ENCODE peak calls at places on chromosomes 6 and 20, in eight cellular contexts. D, H, U, L, Y, S, Z and M are unnamed samples.

GRCh38 chr20:13009682-13010406 is 1.1 kb downstream of the SPTLC3 start:
- DNase-seq in D (peak), H (no peak), U (no peak), L (no peak), Y (peak), S (no peak), Z (peak), M (peak)

GRCh38 chr6:169165561-169166300 is 87.9 kb downstream of the THBS2 start:
- DNase-seq in D (no peak), H (no peak), U (no peak), L (no peak), Y (no peak), S (no peak), Z (no peak), M (no peak)

GRCh38 chr6:62150048-62150663 is 135.9 kb downstream of the KHDRBS2 start:
- DNase-seq in D (no peak), H (peak), U (peak), L (peak), Y (peak), S (no peak), Z (no peak), M (peak)

GRCh38 chr6:165770430-165771082 is 107.5 kb upstream of the PDE10A start:
- DNase-seq in D (no peak), H (no peak), U (no peak), L (no peak), Y (no peak), S (no peak), Z (no peak), M (no peak)

GRCh38 chr6:49479308-49480004 is 16.3 kb downstream of the CENPQ start:
- DNase-seq in D (no peak), H (no peak), U (no peak), L (no peak), Y (no peak), S (no peak), Z (no peak), M (no peak)

GRCh38 chr6:46263709-46264091 is 92.9 kb upstream of the ENPP5 start:
- DNase-seq in D (peak), H (no peak), U (no peak), L (no peak), Y (no peak), S (no peak), Z (no peak), M (no peak)

GRCh38 chr6:5672581-5673011 is 334.1 kb downstream of the NRN1 start:
- DNase-seq in D (no peak), H (peak), U (peak), L (no peak), Y (no peak), S (no peak), Z (no peak), M (no peak)

GRCh38 chr20:17609978-17610377 is 40.1 kb downstream of the DSTN start:
- DNase-seq in D (no peak), H (no peak), U (no peak), L (no peak), Y (no peak), S (peak), Z (no peak), M (no peak)

GRCh38 chr20:53559816-53560215 is 33.8 kb downstream of the ZNF217 start:
- DNase-seq in D (no peak), H (no peak), U (no peak), L (no peak), Y (no peak), S (no peak), Z (no peak), M (no peak)

GRCh38 chr6:132612449-132613116 is 11.5 kb downstream of the TAAR2 start:
- DNase-seq in D (no peak), H (no peak), U (no peak), L (no peak), Y (peak), S (no peak), Z (no peak), M (no peak)

GRCh38 chr6:6560909-6561308 is 27.6 kb upstream of the LY86 start:
- DNase-seq in D (no peak), H (no peak), U (no peak), L (peak), Y (no peak), S (no peak), Z (no peak), M (peak)

GRCh38 chr20:17646209-17646717 is 35.8 kb downstream of the RRBP1 start:
- DNase-seq in D (no peak), H (no peak), U (no peak), L (no peak), Y (peak), S (no peak), Z (no peak), M (no peak)

GRCh38 chr6:159522877-159523547 is 170.0 kb downstream of the SOD2 start:
- DNase-seq in D (no peak), H (no peak), U (no peak), L (no peak), Y (no peak), S (no peak), Z (no peak), M (no peak)

GRCh38 chr6:144159727-144160126 is 9.4 kb downstream of the STX11 start:
- DNase-seq in D (no peak), H (no peak), U (no peak), L (no peak), Y (no peak), S (no peak), Z (no peak), M (no peak)

GRCh38 chr6:121668259-121668658 is 232.8 kb downstream of the GJA1 start:
- DNase-seq in D (no peak), H (no peak), U (no peak), L (no peak), Y (no peak), S (no peak), Z (no peak), M (no peak)

GRCh38 chr6:100467144-100468012 is 2.7 kb upstream of the SIM1 start:
- DNase-seq in D (no peak), H (no peak), U (no peak), L (no peak), Y (no peak), S (peak), Z (no peak), M (no peak)

GRCh38 chr6:108744996-108745395 is 103.2 kb upstream of the ARMC2 start:
- DNase-seq in D (no peak), H (no peak), U (no peak), L (no peak), Y (no peak), S (no peak), Z (no peak), M (no peak)

GRCh38 chr6:136060052-136060451 is 190.1 kb downstream of the MTFR2 start:
- DNase-seq in D (no peak), H (no peak), U (no peak), L (no peak), Y (no peak), S (no peak), Z (no peak), M (no peak)

GRCh38 chr6:125274935-125275334 is 26.8 kb downstream of the HDDC2 start:
- DNase-seq in D (no peak), H (no peak), U (no peak), L (no peak), Y (no peak), S (no peak), Z (no peak), M (no peak)

GRCh38 chr6:142916881-142917280 is 28.1 kb downstream of the HIVEP2 start:
- DNase-seq in D (no peak), H (no peak), U (no peak), L (no peak), Y (no peak), S (no peak), Z (no peak), M (no peak)

GRCh38 chr20:61976275-61976649 is 89.4 kb downstream of the TAF4 start:
- DNase-seq in D (no peak), H (no peak), U (no peak), L (no peak), Y (no peak), S (no peak), Z (no peak), M (no peak)

GRCh38 chr6:82257088-82257774 is 9.7 kb upstream of the IBTK start:
- DNase-seq in D (no peak), H (no peak), U (no peak), L (no peak), Y (no peak), S (no peak), Z (no peak), M (no peak)
- TF ChIP-seq CTCF in D (no peak), H (peak), U (peak), L (no peak), Y (no peak), S (no peak), Z (no peak), M (no peak)

DNA sequence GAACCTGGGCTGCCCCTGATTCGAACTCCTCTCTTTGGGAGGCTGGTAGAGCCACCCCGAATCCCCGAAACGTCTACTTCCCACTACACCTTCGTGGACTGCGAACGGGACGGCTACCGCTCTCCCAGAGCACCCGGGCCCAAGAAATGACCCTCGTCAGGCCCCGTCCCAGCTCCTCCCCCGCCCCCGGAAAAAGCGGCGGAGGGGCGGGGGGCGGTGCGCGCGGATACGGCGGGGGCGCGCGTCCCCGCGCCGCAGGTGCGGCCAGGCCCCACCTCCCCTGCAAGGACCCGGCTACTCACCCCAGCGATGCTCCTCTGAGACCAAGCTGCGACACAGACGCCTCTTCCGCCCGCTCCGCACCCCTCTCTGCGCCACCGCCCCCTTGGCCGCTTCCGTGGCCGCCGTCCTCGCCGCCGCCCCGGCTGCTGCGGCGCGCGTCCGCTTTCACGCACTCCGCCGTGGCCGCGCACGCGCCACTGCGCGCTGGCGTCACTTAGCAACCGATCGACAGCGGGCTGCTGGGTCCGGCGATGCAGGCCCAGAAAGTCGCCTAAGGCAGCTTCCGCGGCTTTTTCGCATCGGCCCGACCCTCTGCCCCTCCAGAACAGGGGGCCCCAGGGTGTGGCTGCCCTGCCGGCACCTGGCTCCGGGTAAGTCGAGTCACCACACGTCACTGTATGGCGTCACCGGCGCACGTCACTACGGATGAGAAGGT is at the start of gene BTBD9:
- DNase-seq in D (peak), H (peak), U (peak), L (peak), Y (peak), S (peak), Z (peak), M (peak)
- TF ChIP-seq POLR2A in D (peak), H (peak), U (no peak), L (peak), Y (peak), S (no peak), Z (peak), M (no peak)

DNA sequence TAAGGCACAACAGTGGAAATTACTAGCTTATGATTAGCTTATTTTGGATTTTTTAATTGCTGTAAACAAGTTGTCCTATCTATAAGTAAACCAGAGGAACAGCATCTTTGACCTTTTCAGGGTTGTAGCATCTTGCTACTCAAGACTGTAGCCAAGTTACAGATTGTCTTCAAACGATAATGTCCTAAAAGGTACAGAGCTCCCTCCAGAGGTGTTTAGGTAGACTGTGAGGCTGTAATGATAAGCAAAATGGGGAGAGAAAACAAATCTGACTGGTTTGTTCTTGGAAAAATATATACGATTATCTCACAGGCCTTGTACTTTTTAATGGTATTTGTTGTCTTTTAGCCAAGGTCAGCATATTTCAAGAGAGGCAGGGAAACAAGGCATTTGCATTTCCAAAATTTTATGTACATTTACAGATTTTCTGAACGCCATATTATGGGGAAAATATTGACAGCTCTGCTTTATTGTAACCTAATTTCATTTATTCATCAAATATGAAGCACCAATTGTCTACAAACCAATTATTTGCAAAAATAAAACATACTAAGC is 273.4 kb downstream of the MEI4 start:
- DNase-seq in D (peak), H (no peak), U (no peak), L (peak), Y (peak), S (no peak), Z (no peak), M (peak)
- TF ChIP-seq MAX in D (no peak), H (no peak), U (no peak), L (no peak), Y (no peak), S (no peak), Z (no peak), M (no peak)

GRCh38 chr20:3412600-3413392 is 5.3 kb upstream of the DNAAF9 start:
- DNase-seq in D (no peak), H (no peak), U (no peak), L (no peak), Y (no peak), S (no peak), Z (no peak), M (no peak)

GRCh38 chr20:3414122-3414521 is 6.7 kb upstream of the DNAAF9 start:
- DNase-seq in D (no peak), H (no peak), U (no peak), L (no peak), Y (no peak), S (no peak), Z (no peak), M (no peak)

GRCh38 chr20:3409417-3409816 is 1.9 kb upstream of the DNAAF9 start:
- DNase-seq in D (no peak), H (no peak), U (no peak), L (no peak), Y (no peak), S (no peak), Z (no peak), M (no peak)

GRCh38 chr20:3410464-3410863 is 3.0 kb upstream of the DNAAF9 start:
- DNase-seq in D (no peak), H (no peak), U (no peak), L (no peak), Y (no peak), S (no peak), Z (no peak), M (no peak)

GRCh38 chr20:3413393-3413889 is 6.0 kb upstream of the DNAAF9 start:
- DNase-seq in D (no peak), H (no peak), U (no peak), L (no peak), Y (peak), S (no peak), Z (no peak), M (no peak)
- TF ChIP-seq CTCF in D (no peak), H (no peak), U (no peak), L (no peak), Y (no peak), S (no peak), Z (no peak), M (no peak)

GRCh38 chr20:35660122-35660937 is 4.4 kb downstream of the CPNE1 start:
- DNase-seq in D (no peak), H (no peak), U (no peak), L (no peak), Y (no peak), S (peak), Z (no peak), M (peak)
- TF ChIP-seq POLR2A in D (no peak), H (no peak), U (no peak), L (no peak), Y (no peak), S (no peak), Z (no peak), M (no peak)

DNA sequence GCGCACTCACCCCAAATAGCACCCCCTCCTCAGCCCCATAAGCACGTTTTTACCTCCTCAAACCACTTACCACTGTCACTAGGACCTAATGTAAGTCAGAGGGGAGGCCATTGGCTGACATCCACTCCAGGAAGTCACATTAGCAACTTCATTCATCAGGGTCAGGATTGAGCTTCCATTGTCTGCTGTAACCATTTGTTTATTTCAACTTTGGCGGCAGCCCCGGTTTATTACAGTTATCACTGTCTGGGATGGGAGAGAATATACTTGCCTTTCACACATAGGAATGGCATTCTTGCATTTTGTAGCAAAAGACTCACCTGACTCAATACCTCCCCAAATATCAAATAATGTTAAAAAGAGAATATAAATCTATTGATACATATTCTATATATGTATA is 38.3 kb downstream of the MAFB start:
- DNase-seq in D (peak), H (no peak), U (no peak), L (no peak), Y (no peak), S (no peak), Z (no peak), M (no peak)
- TF ChIP-seq MAX in D (no peak), H (no peak), U (no peak), L (no peak), Y (no peak), S (no peak), Z (no peak), M (no peak)

GRCh38 chr6:113636357-113636824 is 220.8 kb upstream of the MARCKS start:
- DNase-seq in D (no peak), H (no peak), U (no peak), L (no peak), Y (peak), S (no peak), Z (no peak), M (no peak)
- TF ChIP-seq CTCF in D (no peak), H (no peak), U (no peak), L (no peak), Y (no peak), S (no peak), Z (no peak), M (no peak)

GRCh38 chr6:118933855-118934460 is 1.0 kb downstream of the MCM9 start:
- DNase-seq in D (no peak), H (no peak), U (no peak), L (no peak), Y (no peak), S (no peak), Z (no peak), M (no peak)

GRCh38 chr6:118932421-118932820 is 2.5 kb downstream of the MCM9 start:
- DNase-seq in D (no peak), H (no peak), U (no peak), L (no peak), Y (no peak), S (no peak), Z (no peak), M (no peak)

GRCh38 chr6:118935331-118935668 is 341 bp upstream of the MCM9 start:
- DNase-seq in D (no peak), H (no peak), U (no peak), L (no peak), Y (no peak), S (no peak), Z (no peak), M (no peak)

GRCh38 chr6:118936304-118936703 is 1.3 kb upstream of the MCM9 start:
- DNase-seq in D (no peak), H (no peak), U (no peak), L (no peak), Y (no peak), S (no peak), Z (no peak), M (peak)

GRCh38 chr6:118934461-118935330 is at the start of gene MCM9:
- DNase-seq in D (peak), H (peak), U (peak), L (peak), Y (peak), S (peak), Z (peak), M (peak)
- TF ChIP-seq POLR2A in D (peak), H (peak), U (peak), L (peak), Y (peak), S (peak), Z (peak), M (peak)

GRCh38 chr6:84052204-84052882 is 18.8 kb downstream of the MRAP2 start:
- DNase-seq in D (peak), H (no peak), U (peak), L (no peak), Y (peak), S (peak), Z (no peak), M (peak)
- TF ChIP-seq MAX in D (no peak), H (no peak), U (no peak), L (no peak), Y (no peak), S (no peak), Z (no peak), M (no peak)